ENCODE peak calls at places on chromosome 2, in eight cellular contexts. J, W, E, N, B, M, R and G are unnamed samples.
A peak's percentile ranks its signal among the peaks of the same experiment; 100 is the strongest.

GRCh38 chr2:198028955-198029354 is 224.6 kb downstream of the PLCL1 start:
- DNase-seq in W (no peak), N (no peak), B (no peak), R (no peak), E (no peak), M (no peak), J (no peak), G (no peak)

GRCh38 chr2:42053791-42054656 is 6.2 kb downstream of the PKDCC start:
- DNase-seq in R (no peak), E (no peak), W (peak; percentile 57), M (no peak), J (no peak), B (no peak), N (no peak), G (no peak)

GRCh38 chr2:202022755-202023154 is 10.9 kb upstream of the FZD7 start:
- DNase-seq in B (no peak), E (no peak), R (no peak), W (no peak), J (no peak), N (no peak), M (no peak), G (no peak)

GRCh38 chr2:55176094-55176415 is 56.0 kb downstream of the CLHC1 start:
- DNase-seq in B (no peak), R (no peak), N (no peak), W (no peak), E (no peak), J (no peak), M (no peak), G (no peak)

GRCh38 chr2:41966431-41966893 is 81.4 kb upstream of the PKDCC start:
- DNase-seq in J (peak; percentile 75), N (peak; percentile 94), R (peak; percentile 10), B (peak; percentile 6), M (peak; percentile 96), W (peak; percentile 70), E (peak; percentile 95), G (peak; percentile 98)

GRCh38 chr2:1655461-1655860 is 88.9 kb downstream of the PXDN start:
- DNase-seq in M (no peak), W (no peak), J (no peak), R (no peak), B (no peak), E (peak; percentile 24), N (no peak), G (no peak)

GRCh38 chr2:127941461-127941860 is 55.7 kb upstream of the AMMECR1L start:
- DNase-seq in W (no peak), J (no peak), E (no peak), B (no peak), M (no peak), R (no peak), N (no peak), G (no peak)

GRCh38 chr2:60679059-60679780 is 76.8 kb upstream of the PAPOLG start:
- DNase-seq in J (no peak), N (no peak), W (no peak), B (no peak), E (no peak), R (no peak), M (no peak), G (no peak)

GRCh38 chr2:38653715-38654494 is 12.0 kb upstream of the GALM start:
- DNase-seq in B (no peak), M (no peak), J (no peak), E (no peak), R (no peak), N (no peak), W (no peak), G (no peak)

GRCh38 chr2:218642786-218643185 is 16.6 kb downstream of the ZNF142 start:
- DNase-seq in R (no peak), W (no peak), B (no peak), M (no peak), J (no peak), N (no peak), E (no peak), G (no peak)

GRCh38 chr2:232993231-232993821 is 19.7 kb downstream of the NGEF start:
- DNase-seq in W (no peak), E (no peak), J (no peak), R (no peak), N (no peak), B (no peak), M (no peak), G (no peak)